ENCODE peak calls at places on chromosomes 6 and 20, in eight cellular contexts. K is mucosa of descending colon, D is GM12865, C is spleen, Z is transverse colon, H is psoas muscle, J is AG04450, Q is progenitor cell of endocrine pancreas. L is an unnamed sample.

GRCh38 chr20:50676888-50677287 is 14.5 kb downstream of the RIPOR3 start:
- DNase-seq in J (no peak), D (no peak), Q (no peak), K (no peak), H (no peak), Z (no peak), C (no peak), L (no peak)

GRCh38 chr6:163405412-163406309 is 8.9 kb upstream of the QKI start:
- DNase-seq in K (peak; percentile 42), H (peak; percentile 83), C (peak; percentile 92), J (no peak), D (peak; percentile 44), Q (no peak), Z (peak; percentile 46), L (no peak)

GRCh38 chr6:113980937-113981554 is 10.1 kb upstream of the HDAC2 start:
- DNase-seq in J (no peak), C (no peak), Z (no peak), Q (no peak), H (no peak), D (peak; percentile 38), K (no peak), L (no peak)

GRCh38 chr6:38495922-38496635 is 143.7 kb downstream of the BTBD9 start:
- DNase-seq in J (no peak), Z (no peak), Q (no peak), H (no peak), K (no peak), D (peak; percentile 71), C (no peak), L (no peak)

GRCh38 chr20:52596261-52596660 is 375.9 kb upstream of the TSHZ2 start:
- DNase-seq in C (no peak), Q (no peak), D (no peak), Z (no peak), H (no peak), J (no peak), K (no peak), L (no peak)

GRCh38 chr20:13875265-13875811 is 90.5 kb downstream of the NDUFAF5 start:
- DNase-seq in K (no peak), H (no peak), Z (no peak), D (no peak), C (no peak), Q (no peak), J (no peak), L (no peak)

GRCh38 chr6:119426619-119427018 is 77.1 kb upstream of the MAN1A1 start:
- DNase-seq in Z (no peak), C (no peak), D (no peak), J (no peak), K (no peak), Q (no peak), H (no peak), L (no peak)

GRCh38 chr6:114747995-114748625 is 405.3 kb upstream of the HS3ST5 start:
- DNase-seq in C (no peak), D (peak; percentile 61), H (no peak), Q (peak; percentile 29), Z (no peak), J (peak; percentile 2), K (peak; percentile 58), L (peak; percentile 56)

GRCh38 chr6:20056350-20056992 is 155.8 kb downstream of the MBOAT1 start:
- DNase-seq in J (peak; percentile 20), H (no peak), C (no peak), K (peak; percentile 5), Q (no peak), Z (no peak), D (peak; percentile 37), L (no peak)

GRCh38 chr6:87806635-87807034 is 104.6 kb upstream of the AKIRIN2 start:
- DNase-seq in C (no peak), H (no peak), D (peak; percentile 34), Q (no peak), Z (no peak), J (no peak), K (peak; percentile 34), L (no peak)

GRCh38 chr20:61280217-61280980 is 28.3 kb downstream of the CDH4 start:
- DNase-seq in D (no peak), J (no peak), H (no peak), Z (no peak), Q (no peak), C (no peak), K (no peak), L (no peak)

GRCh38 chr20:52847029-52847660 is 125.0 kb upstream of the TSHZ2 start:
- DNase-seq in D (no peak), Z (no peak), J (no peak), K (no peak), C (no peak), H (no peak), Q (no peak), L (no peak)

GRCh38 chr6:139369068-139369467 is 5.4 kb downstream of the CITED2 start:
- DNase-seq in H (no peak), J (no peak), D (no peak), K (no peak), C (no peak), Q (no peak), Z (no peak), L (no peak)

GRCh38 chr6:82843291-82843885 is 222.3 kb downstream of the UBE3D start:
- DNase-seq in H (no peak), Q (no peak), J (no peak), C (no peak), D (no peak), Z (no peak), K (no peak), L (no peak)

GRCh38 chr6:43926644-43927524 is 156.9 kb downstream of the VEGFA start:
- DNase-seq in J (peak; percentile 69), Q (peak; percentile 55), D (no peak), K (peak; percentile 75), Z (peak; percentile 74), C (peak; percentile 43), H (no peak), L (no peak)

GRCh38 chr20:9052136-9052535 is 16.8 kb upstream of the PLCB4 start:
- DNase-seq in D (no peak), K (no peak), Z (no peak), Q (no peak), J (no peak), H (no peak), C (no peak), L (no peak)

GRCh38 chr20:12395404-12396159 is 477.9 kb downstream of the BTBD3 start:
- DNase-seq in H (no peak), J (no peak), C (no peak), Z (no peak), Q (no peak), D (no peak), K (no peak), L (no peak)

GRCh38 chr20:3315110-3315509 is 76.1 kb upstream of the SLC4A11 start:
- DNase-seq in K (no peak), H (no peak), Q (no peak), D (no peak), Z (no peak), C (no peak), J (no peak), L (no peak)

GRCh38 chr6:155498370-155498769 is 42.7 kb upstream of the NOX3 start:
- DNase-seq in C (no peak), Z (no peak), Q (no peak), K (no peak), H (no peak), D (no peak), J (no peak), L (no peak)

GRCh38 chr20:51221791-51222408 is 199.0 kb upstream of the KCNG1 start:
- DNase-seq in J (peak; percentile 11), Z (peak; percentile 39), K (peak; percentile 63), Q (no peak), D (no peak), H (peak; percentile 61), C (no peak), L (no peak)

GRCh38 chr6:41136911-41137310 is 17.2 kb downstream of the TREML1 start:
- DNase-seq in J (no peak), Z (no peak), C (no peak), Q (no peak), K (no peak), D (no peak), H (no peak), L (no peak)

GRCh38 chr20:35796556-35796955 is 24.7 kb downstream of the PHF20 start:
- DNase-seq in H (no peak), Z (no peak), C (no peak), J (no peak), K (no peak), Q (no peak), D (no peak), L (no peak)

GRCh38 chr20:53748821-53749402 is 155.3 kb upstream of the ZNF217 start:
- DNase-seq in H (no peak), Z (no peak), C (no peak), Q (no peak), K (no peak), J (no peak), D (peak; percentile 60), L (no peak)

GRCh38 chr20:49510562-49511117 is 28.2 kb upstream of the KCNB1 start:
- DNase-seq in C (no peak), D (no peak), K (peak; percentile 7), Z (peak; percentile 41), Q (no peak), H (peak; percentile 93), J (peak; percentile 80), L (peak; percentile 36)

GRCh38 chr20:57619053-57619831 is 984 bp downstream of the ZBP1 start:
- DNase-seq in H (peak; percentile 75), J (no peak), C (peak; percentile 96), Z (peak; percentile 75), K (peak; percentile 52), Q (no peak), D (peak; percentile 93), L (no peak)

GRCh38 chr6:103800131-103800670 is 1059.5 kb downstream of the HACE1 start:
- DNase-seq in C (no peak), D (no peak), Z (no peak), H (no peak), Q (no peak), K (no peak), J (no peak), L (no peak)

GRCh38 chr6:103798166-103798565 is 1061.6 kb downstream of the HACE1 start:
- DNase-seq in C (no peak), K (no peak), Z (no peak), Q (no peak), D (no peak), H (no peak), J (no peak), L (no peak)

GRCh38 chr6:103797738-103798137 is 1062.0 kb downstream of the HACE1 start:
- DNase-seq in D (no peak), K (no peak), C (no peak), H (no peak), Z (no peak), Q (no peak), J (no peak), L (no peak)
- TF ChIP-seq CTCF in D (no peak), K (no peak), C (no peak), H (peak; percentile 5), Z (no peak), Q (peak; percentile 69), J (peak; percentile 10), L (no peak)

GRCh38 chr20:45218636-45219035 is 2.5 kb upstream of the SEMG2 start:
- DNase-seq in D (no peak), Z (no peak), H (no peak), K (no peak), J (no peak), C (no peak), Q (no peak), L (no peak)
- TF ChIP-seq CTCF in D (no peak), Z (no peak), H (no peak), K (no peak), J (no peak), C (no peak), Q (no peak), L (no peak)

GRCh38 chr6:133286765-133287164 is 45.6 kb downstream of the EYA4 start:
- DNase-seq in D (peak; percentile 11), C (no peak), K (no peak), J (no peak), Q (no peak), H (no peak), Z (no peak), L (no peak)
- TF ChIP-seq CTCF in D (peak; percentile 29), C (no peak), K (no peak), J (peak; percentile 43), Q (peak; percentile 30), H (no peak), Z (no peak), L (no peak)

GRCh38 chr20:650954-651353 is 2.0 kb downstream of the SRXN1 start:
- DNase-seq in K (no peak), J (no peak), Q (no peak), D (no peak), H (no peak), C (no peak), Z (no peak), L (no peak)
- TF ChIP-seq CTCF in K (no peak), J (peak; percentile 24), Q (peak; percentile 13), D (no peak), H (peak; percentile 20), C (peak; percentile 12), Z (no peak), L (no peak)